ENCODE peak calls at places on chromosomes 16 and 17, in five cellular contexts. Y is fibroblast of lung, D is foreskin fibroblast, B is fibroblast of pulmonary artery, X is uterus. M is an unnamed sample.
A peak's percentile ranks its signal among the peaks of the same experiment; 100 is the strongest.

GRCh38 chr17:54906713-54907112 is 6.1 kb downstream of the TOM1L1 start:
- DNase-seq in Y (no peak), D (no peak), B (no peak), X (no peak), M (no peak)

GRCh38 chr17:38617967-38618760 is 12.4 kb upstream of the SRCIN1 start:
- DNase-seq in Y (no peak), D (no peak), B (no peak), X (no peak), M (no peak)

GRCh38 chr16:87809150-87809902 is 43.5 kb upstream of the KLHDC4 start:
- DNase-seq in Y (no peak), D (no peak), B (peak; percentile 19), X (no peak), M (peak; percentile 66)

GRCh38 chr16:10729649-10730048 is 14.0 kb upstream of the NUBP1 start:
- DNase-seq in Y (peak; percentile 31), D (peak; percentile 45), B (peak; percentile 42), X (no peak), M (peak; percentile 17)

GRCh38 chr16:66451548-66451947 is 24.5 kb downstream of the BEAN1 start:
- DNase-seq in Y (no peak), D (no peak), B (no peak), X (no peak), M (no peak)

GRCh38 chr16:67431077-67431804 is at the start of gene HSD11B2:
- DNase-seq in Y (peak; percentile 36), D (peak; percentile 59), B (peak; percentile 42), X (peak; percentile 52), M (peak; percentile 43)

GRCh38 chr16:27401768-27402568 is at the start of gene IL21R:
- DNase-seq in Y (peak; percentile 44), D (peak; percentile 25), B (peak; percentile 45), X (peak; percentile 20), M (no peak)

GRCh38 chr17:2841606-2842005 is 45.4 kb downstream of the RAP1GAP2 start:
- DNase-seq in Y (no peak), D (no peak), B (peak; percentile 34), X (no peak), M (no peak)

GRCh38 chr16:84741351-84741791 is 41.6 kb downstream of the USP10 start:
- DNase-seq in Y (peak; percentile 33), D (peak; percentile 59), B (no peak), X (no peak), M (no peak)

GRCh38 chr17:3722716-3723115 is 987 bp upstream of the HASPIN start:
- DNase-seq in Y (peak; percentile 54), D (no peak), B (peak; percentile 22), X (no peak), M (no peak)

GRCh38 chr17:82120148-82120547 is 22.1 kb upstream of the FASN start:
- DNase-seq in Y (peak; percentile 52), D (peak; percentile 56), B (peak; percentile 31), X (no peak), M (peak; percentile 40)

GRCh38 chr17:37745801-37746426 is 1.1 kb upstream of the HNF1B start:
- DNase-seq in Y (no peak), D (no peak), B (no peak), X (no peak), M (no peak)

GRCh38 chr16:68105611-68106010 is 20.4 kb downstream of the NFATC3 start:
- DNase-seq in Y (no peak), D (no peak), B (no peak), X (no peak), M (no peak)

DNA sequence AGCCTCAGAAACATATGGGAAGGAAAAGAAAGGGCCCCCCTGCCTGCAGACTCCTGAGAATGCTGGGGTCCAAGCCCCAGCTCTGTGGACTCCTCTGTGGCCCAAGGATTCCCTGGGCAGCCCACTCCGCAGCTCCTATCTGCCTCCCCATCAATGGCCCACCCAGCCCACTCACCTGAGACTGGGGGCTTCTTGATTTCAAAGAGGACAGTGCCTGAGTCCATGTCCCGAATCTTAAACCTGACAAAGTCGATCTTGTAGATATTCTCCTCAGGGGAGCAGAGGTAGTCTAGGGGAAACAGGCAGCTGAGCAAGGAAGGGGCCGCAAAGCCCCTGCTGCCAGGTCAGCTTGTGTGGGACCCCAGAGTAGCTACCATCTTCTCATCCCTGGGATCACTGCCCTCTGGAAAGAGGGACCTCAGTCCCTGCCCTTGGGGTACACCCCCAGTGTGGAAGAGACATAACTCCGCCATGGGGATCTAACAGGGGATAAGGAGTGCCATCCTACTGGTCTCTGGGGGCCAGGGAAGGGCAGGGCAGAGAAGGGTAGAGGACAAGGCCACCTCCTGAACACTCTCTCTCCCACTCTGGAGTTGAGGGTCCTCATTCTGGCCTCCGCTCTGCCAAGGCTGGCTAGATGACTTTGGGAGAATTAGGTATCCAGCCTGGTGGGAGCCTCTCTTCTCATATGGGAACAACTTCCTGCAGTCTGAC is 3.9 kb downstream of the UNC119 start:
- DNase-seq in Y (no peak), D (no peak), B (no peak), X (no peak), M (no peak)
- TF ChIP-seq CTCF in Y (no peak), D (no peak), B (no peak), X (no peak), M (no peak)

DNA sequence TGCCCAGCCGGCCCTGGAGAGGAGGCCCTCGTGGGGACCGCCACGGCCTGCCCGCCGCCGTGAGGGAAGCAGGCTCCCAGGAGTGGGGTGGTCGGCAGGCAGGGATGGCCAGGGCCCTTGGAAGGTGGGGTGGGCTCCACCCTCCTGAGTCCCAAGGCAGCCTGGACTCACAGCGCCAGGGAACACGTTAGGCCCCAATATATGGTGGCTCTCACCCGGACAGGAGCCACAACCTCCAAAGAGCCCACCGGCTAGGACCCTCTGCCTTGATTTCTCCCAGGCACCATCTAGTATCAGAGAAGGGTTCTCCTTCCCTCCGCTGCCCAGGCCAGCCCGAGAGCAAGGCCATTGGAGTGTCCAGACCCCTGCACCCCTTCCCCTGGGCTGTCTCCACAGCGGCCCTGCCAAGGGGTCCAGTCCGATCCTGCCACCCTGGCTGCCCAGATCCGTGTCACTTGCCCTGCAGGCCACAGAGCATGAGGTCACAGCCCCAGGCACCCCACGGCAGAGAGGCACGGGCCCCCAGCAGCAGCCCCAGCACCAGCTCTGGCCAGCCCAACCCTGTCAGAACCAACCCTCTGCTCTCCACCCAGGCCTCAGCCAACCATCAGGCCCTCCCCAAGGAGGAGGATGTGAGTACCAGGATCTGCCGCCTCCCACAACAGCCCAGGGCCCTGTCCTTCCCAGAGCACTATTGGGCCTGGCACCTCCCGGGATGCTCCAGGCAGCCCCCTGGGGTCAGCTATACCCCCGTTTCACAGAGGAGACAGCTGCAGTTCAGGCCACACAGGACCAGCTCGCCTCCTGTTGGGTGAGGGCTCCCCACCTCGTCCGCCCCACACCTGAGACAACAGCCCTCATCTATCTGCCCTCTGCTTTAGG is 1.1 kb upstream of the AXIN1 start:
- DNase-seq in Y (no peak), D (no peak), B (no peak), X (no peak), M (no peak)
- H3K4me3 ChIP-seq in Y (peak overlapping the region; percentile 17), D (peak overlapping the region; percentile 30), B (peak overlapping the region; percentile 38), X (peak overlapping the region; percentile 3), M (peak overlapping the region; percentile 48)

DNA sequence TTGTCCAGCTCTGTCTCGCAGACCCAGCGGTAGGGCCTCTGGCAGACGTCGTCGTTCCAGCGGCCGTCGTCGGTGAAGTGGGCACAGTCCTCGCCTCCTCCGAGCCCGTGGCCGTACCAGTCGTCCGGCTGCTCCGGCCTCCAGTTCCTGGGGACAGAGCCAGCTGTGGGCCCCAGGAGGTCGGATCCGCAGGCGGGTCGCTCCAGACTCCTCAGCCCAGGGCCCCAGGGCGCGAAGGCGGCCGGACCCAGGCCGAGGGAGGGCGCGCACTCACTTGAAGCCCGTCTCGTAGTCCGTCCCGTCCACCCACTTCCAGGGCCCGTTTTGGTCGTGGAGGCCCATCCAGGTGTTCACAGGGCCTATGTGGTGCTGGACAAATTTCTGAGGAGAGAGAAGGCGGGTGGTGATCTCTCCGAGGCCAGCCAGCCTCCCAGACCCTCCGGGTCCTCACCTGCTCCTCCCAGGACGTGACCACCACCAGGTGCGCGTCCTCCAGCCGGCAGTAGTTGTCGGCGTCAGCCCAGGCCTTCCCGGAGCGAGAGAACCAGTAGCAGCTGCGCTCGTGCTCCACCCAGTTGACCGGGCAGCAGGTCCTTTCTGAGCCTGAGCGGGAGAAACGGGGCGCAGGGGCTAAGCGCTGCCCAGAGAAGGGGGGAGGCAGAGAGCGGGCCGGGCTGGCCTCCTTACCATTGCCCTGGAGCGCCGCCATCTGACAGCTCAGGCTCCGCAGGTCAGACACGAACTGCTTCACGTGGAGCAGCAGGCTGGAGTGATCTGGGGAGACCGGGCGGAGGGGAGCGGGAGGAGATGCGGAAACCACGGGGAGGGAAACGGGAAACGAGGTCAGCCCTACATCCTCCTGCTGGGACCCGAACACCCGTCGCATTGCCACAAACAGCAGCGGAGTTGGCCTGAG is 5.2 kb downstream of the ASGR1 start:
- DNase-seq in Y (no peak), D (no peak), B (no peak), X (peak; percentile 37), M (no peak)
- TF ChIP-seq CTCF in Y (no peak), D (no peak), B (no peak), X (no peak), M (no peak)

DNA sequence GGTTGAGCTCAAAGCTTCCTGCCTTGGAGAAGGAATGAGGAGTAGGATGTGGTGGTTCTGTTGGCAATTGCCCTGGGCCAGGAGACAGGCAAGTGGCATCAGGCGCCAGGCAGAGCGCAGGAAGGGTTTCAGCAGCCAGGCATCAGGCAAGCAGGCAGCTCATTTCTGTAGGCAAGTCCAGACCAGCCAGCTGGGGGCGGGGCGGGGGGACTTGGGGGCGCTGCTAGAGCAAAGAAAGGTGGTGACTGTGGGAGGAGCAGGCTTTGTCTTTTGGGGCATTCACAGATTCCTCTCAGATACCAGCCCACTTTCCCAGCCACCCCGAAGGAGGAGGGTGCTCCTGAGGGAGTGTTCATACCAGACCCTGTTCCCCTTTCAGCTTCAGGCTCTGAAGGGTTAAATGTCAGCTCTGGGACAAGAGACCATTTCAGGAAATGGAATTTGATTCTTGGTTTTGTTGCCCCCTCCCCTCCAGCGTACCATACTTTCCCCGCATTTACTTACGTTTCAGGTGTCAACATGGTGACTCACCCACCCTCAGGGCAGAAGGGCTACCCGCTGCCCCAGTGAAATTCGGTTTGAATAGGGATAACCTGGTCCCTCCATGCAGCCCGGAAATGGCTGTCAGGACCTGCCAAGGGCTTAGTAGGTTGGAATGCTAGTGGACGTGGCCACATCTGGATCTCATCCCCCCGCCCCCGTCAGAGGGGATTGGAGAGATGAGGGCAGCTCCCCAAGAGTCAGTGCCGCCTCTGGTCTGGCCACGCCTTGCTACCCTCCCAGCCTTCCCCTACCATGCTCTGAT is 13.2 kb downstream of the NGFR start:
- DNase-seq in Y (no peak), D (no peak), B (no peak), X (no peak), M (peak; percentile 48)
- H3K4me3 ChIP-seq in Y (no peak overlapping the region), D (no peak overlapping the region), B (no peak overlapping the region), X (no peak overlapping the region), M (no peak overlapping the region)

GRCh38 chr17:42221886-42222745 is 27.8 kb upstream of the GHDC start:
- DNase-seq in Y (peak; percentile 72), D (peak; percentile 42), B (peak; percentile 81), X (no peak), M (peak; percentile 75)
- TF ChIP-seq CTCF in Y (peak; percentile 77), D (peak; percentile 71), B (peak; percentile 78), X (peak; percentile 24), M (peak; percentile 88)

GRCh38 chr17:40909755-40910154 is 24.7 kb upstream of the KRT20 start:
- DNase-seq in Y (peak; percentile 84), D (peak; percentile 86), B (peak; percentile 74), X (peak; percentile 46), M (peak; percentile 94)
- H3K4me3 ChIP-seq in Y (no peak overlapping the region), D (peak overlapping the region; percentile 6), B (no peak overlapping the region), X (no peak overlapping the region), M (no peak overlapping the region)

M was measured in fibroblast of villous mesenchyme.